ENCODE peak calls at places on chromosome 7, in eight cellular contexts. Z, J, R, U, B, X, D and K are unnamed samples.

GRCh38 chr7:43758861-43759683 is 592 bp downstream of the BLVRA start:
- DNase-seq in Z (peak), J (peak), R (peak), U (no peak), B (no peak), X (peak), D (peak), K (peak)

GRCh38 chr7:141737836-141738591 is at the start of gene SSBP1:
- DNase-seq in Z (peak), J (peak), R (peak), U (peak), B (peak), X (peak), D (peak), K (peak)

GRCh38 chr7:157413881-157414701 is 77.3 kb downstream of the DNAJB6 start:
- DNase-seq in Z (no peak), J (no peak), R (no peak), U (no peak), B (no peak), X (no peak), D (no peak), K (no peak)

GRCh38 chr7:113374924-113375323 is 256.6 kb upstream of the SMIM30 start:
- DNase-seq in Z (no peak), J (no peak), R (no peak), U (no peak), B (no peak), X (no peak), D (no peak), K (no peak)

GRCh38 chr7:1300206-1300605 is 67.5 kb downstream of the UNCX start:
- DNase-seq in Z (no peak), J (no peak), R (no peak), U (no peak), B (no peak), X (no peak), D (no peak), K (no peak)

GRCh38 chr7:34015656-34016055 is 110.3 kb downstream of the BMPER start:
- DNase-seq in Z (no peak), J (no peak), R (no peak), U (no peak), B (no peak), X (no peak), D (no peak), K (no peak)

GRCh38 chr7:64951250-64951848 is 39.5 kb downstream of the ZNF117 start:
- DNase-seq in Z (no peak), J (no peak), R (peak), U (peak), B (peak), X (no peak), D (peak), K (no peak)

GRCh38 chr7:153675141-153675540 is 377.1 kb upstream of the DPP6 start:
- DNase-seq in Z (no peak), J (no peak), R (no peak), U (no peak), B (no peak), X (no peak), D (no peak), K (no peak)

GRCh38 chr7:138429577-138430250 is 30.3 kb upstream of the TRIM24 start:
- DNase-seq in Z (no peak), J (no peak), R (no peak), U (no peak), B (no peak), X (no peak), D (no peak), K (no peak)

GRCh38 chr7:120337308-120337907 is 64.4 kb downstream of the KCND2 start:
- DNase-seq in Z (no peak), J (no peak), R (peak), U (no peak), B (peak), X (no peak), D (peak), K (no peak)

GRCh38 chr7:55099086-55099831 is 80.4 kb downstream of the EGFR start:
- DNase-seq in Z (peak), J (no peak), R (no peak), U (no peak), B (no peak), X (no peak), D (no peak), K (no peak)

GRCh38 chr7:94510582-94511456 is 1.2 kb downstream of the CASD1 start:
- DNase-seq in Z (no peak), J (peak), R (peak), U (no peak), B (no peak), X (peak), D (peak), K (no peak)

GRCh38 chr7:150586778-150587152 is 19.6 kb downstream of the GIMAP4 start:
- DNase-seq in Z (peak), J (no peak), R (no peak), U (no peak), B (no peak), X (peak), D (no peak), K (no peak)

GRCh38 chr7:111559665-111560064 is 2.6 kb downstream of the IMMP2L start:
- DNase-seq in Z (no peak), J (no peak), R (no peak), U (no peak), B (no peak), X (no peak), D (no peak), K (no peak)

GRCh38 chr7:25180592-25180923 is 47.7 kb downstream of the NPVF start:
- DNase-seq in Z (no peak), J (no peak), R (no peak), U (no peak), B (no peak), X (no peak), D (no peak), K (no peak)

GRCh38 chr7:124790645-124791044 is 25.1 kb upstream of the GPR37 start:
- DNase-seq in Z (no peak), J (no peak), R (no peak), U (no peak), B (no peak), X (no peak), D (no peak), K (no peak)

GRCh38 chr7:50267525-50268041 is 36.9 kb upstream of the IKZF1 start:
- DNase-seq in Z (no peak), J (no peak), R (no peak), U (no peak), B (no peak), X (no peak), D (no peak), K (no peak)

GRCh38 chr7:16046045-16046444 is 359.6 kb upstream of the MEOX2 start:
- DNase-seq in Z (no peak), J (no peak), R (no peak), U (no peak), B (no peak), X (no peak), D (peak), K (no peak)

GRCh38 chr7:48041665-48041995 is 6.3 kb downstream of the C7orf57 start:
- DNase-seq in Z (no peak), J (no peak), R (peak), U (no peak), B (no peak), X (no peak), D (peak), K (no peak)

GRCh38 chr7:66330961-66331360 is 125.8 kb downstream of the TPST1 start:
- DNase-seq in Z (peak), J (no peak), R (no peak), U (peak), B (no peak), X (no peak), D (no peak), K (no peak)

GRCh38 chr7:130957140-130957513 is 223.1 kb upstream of the KLF14 start:
- DNase-seq in Z (no peak), J (no peak), R (no peak), U (no peak), B (no peak), X (no peak), D (no peak), K (no peak)

GRCh38 chr7:140364819-140365218 is 33.5 kb downstream of the SLC37A3 start:
- DNase-seq in Z (no peak), J (no peak), R (no peak), U (no peak), B (no peak), X (no peak), D (no peak), K (peak)

GRCh38 chr7:130733866-130734524 is at the start of gene KLF14:
- DNase-seq in Z (peak), J (peak), R (peak), U (no peak), B (peak), X (peak), D (peak), K (peak)

GRCh38 chr7:114182837-114183236 is 231.8 kb upstream of the FOXP2 start:
- DNase-seq in Z (no peak), J (no peak), R (no peak), U (no peak), B (no peak), X (no peak), D (no peak), K (no peak)

GRCh38 chr7:129925416-129926002 is 27.3 kb downstream of the UBE2H start:
- DNase-seq in Z (no peak), J (no peak), R (peak), U (no peak), B (no peak), X (no peak), D (no peak), K (no peak)

GRCh38 chr7:139153832-139154231 is 44.3 kb upstream of the ZC3HAV1 start:
- DNase-seq in Z (no peak), J (no peak), R (peak), U (peak), B (no peak), X (no peak), D (peak), K (no peak)

GRCh38 chr7:148507741-148508285 is 82.8 kb upstream of the C7orf33 start:
- DNase-seq in Z (no peak), J (peak), R (no peak), U (no peak), B (no peak), X (peak), D (no peak), K (no peak)

GRCh38 chr7:13742126-13742525 is 247.3 kb downstream of the ETV1 start:
- DNase-seq in Z (no peak), J (no peak), R (peak), U (no peak), B (peak), X (no peak), D (peak), K (no peak)